ENCODE peak calls at places on chromosome 2, in nine cellular contexts. Z is colonic mucosa, J is HAP-1, P is osteoblast, G is GM23338, U is endodermal cell, M is Peyer's patch, Y is right lobe of liver, B is lower lobe of right lung. C is an unnamed sample. For H3K4me1, the result is how much of the 10 kb centered on the place peaks cover.

GRCh38 chr2:203427061-203427460 is 98.9 kb downstream of the ABI2 start:
- DNase-seq in Z (no peak), J (no peak), P (peak), G (no peak), U (no peak), M (no peak), Y (no peak), B (no peak), C (no peak)

GRCh38 chr2:21610304-21610703 is 486.5 kb downstream of the TDRD15 start:
- DNase-seq in Z (no peak), J (no peak), P (no peak), G (no peak), U (no peak), M (no peak), Y (no peak), B (no peak), C (no peak)

GRCh38 chr2:160482673-160483072 is 10.9 kb downstream of the RBMS1 start:
- DNase-seq in Z (no peak), J (no peak), P (no peak), G (no peak), U (no peak), M (peak), Y (no peak), B (no peak), C (peak)

GRCh38 chr2:231378028-231378722 is 17.3 kb upstream of the B3GNT7 start:
- DNase-seq in Z (peak), J (no peak), P (no peak), G (no peak), U (no peak), M (peak), Y (no peak), B (no peak), C (no peak)

GRCh38 chr2:127154985-127155650 is 48.2 kb upstream of the BIN1 start:
- DNase-seq in Z (no peak), J (no peak), P (no peak), G (no peak), U (no peak), M (no peak), Y (no peak), B (no peak), C (no peak)

GRCh38 chr2:203972066-203972465 is 35.5 kb downstream of the ICOS start:
- DNase-seq in Z (no peak), J (no peak), P (no peak), G (no peak), U (no peak), M (no peak), Y (no peak), B (no peak), C (no peak)

GRCh38 chr2:62320657-62321357 is 124.9 kb downstream of the B3GNT2 start:
- DNase-seq in Z (no peak), J (no peak), P (no peak), G (peak), U (peak), M (no peak), Y (no peak), B (no peak), C (no peak)

GRCh38 chr2:160932960-160933359 is 227.3 kb upstream of the TANK start:
- DNase-seq in Z (no peak), J (no peak), P (no peak), G (no peak), U (no peak), M (no peak), Y (no peak), B (no peak), C (no peak)

GRCh38 chr2:28567076-28567471 is 71.2 kb downstream of the PLB1 start:
- DNase-seq in Z (no peak), J (peak), P (no peak), G (peak), U (no peak), M (no peak), Y (no peak), B (no peak), C (no peak)

GRCh38 chr2:199875400-199875799 is 24.4 kb upstream of the FTCDNL1 start:
- DNase-seq in Z (no peak), J (peak), P (no peak), G (peak), U (no peak), M (no peak), Y (no peak), B (no peak), C (no peak)

GRCh38 chr2:237299897-237300296 is 114.1 kb downstream of the COL6A3 start:
- DNase-seq in Z (no peak), J (no peak), P (peak), G (no peak), U (no peak), M (no peak), Y (no peak), B (no peak), C (no peak)

GRCh38 chr2:110881908-110882307 is 149.5 kb downstream of the ACOXL start:
- DNase-seq in Z (no peak), J (no peak), P (no peak), G (no peak), U (no peak), M (no peak), Y (no peak), B (no peak), C (no peak)

GRCh38 chr2:167972746-167973145 is 274.6 kb downstream of the STK39 start:
- DNase-seq in Z (no peak), J (no peak), P (no peak), G (no peak), U (no peak), M (no peak), Y (no peak), B (no peak), C (no peak)

GRCh38 chr2:40103590-40103989 is 324.5 kb upstream of the THUMPD2 start:
- DNase-seq in Z (no peak), J (no peak), P (no peak), G (no peak), U (no peak), M (no peak), Y (no peak), B (no peak), C (no peak)

GRCh38 chr2:14634885-14635871 is 2.7 kb downstream of the LRATD1 start:
- DNase-seq in Z (peak), J (peak), P (peak), G (peak), U (peak), M (peak), Y (peak), B (peak), C (no peak)

GRCh38 chr2:29563697-29564096 is 357.7 kb downstream of the ALK start:
- DNase-seq in Z (no peak), J (no peak), P (no peak), G (no peak), U (no peak), M (no peak), Y (no peak), B (no peak), C (no peak)

GRCh38 chr2:29573147-29573546 is 348.2 kb downstream of the ALK start:
- DNase-seq in Z (no peak), J (no peak), P (no peak), G (no peak), U (no peak), M (no peak), Y (no peak), B (no peak), C (no peak)

GRCh38 chr2:29562896-29563295 is 358.5 kb downstream of the ALK start:
- DNase-seq in Z (no peak), J (no peak), P (no peak), G (no peak), U (no peak), M (no peak), Y (no peak), B (no peak), C (no peak)

GRCh38 chr2:29570539-29570938 is 350.8 kb downstream of the ALK start:
- DNase-seq in Z (no peak), J (no peak), P (no peak), G (no peak), U (no peak), M (no peak), Y (no peak), B (no peak), C (no peak)

DNA sequence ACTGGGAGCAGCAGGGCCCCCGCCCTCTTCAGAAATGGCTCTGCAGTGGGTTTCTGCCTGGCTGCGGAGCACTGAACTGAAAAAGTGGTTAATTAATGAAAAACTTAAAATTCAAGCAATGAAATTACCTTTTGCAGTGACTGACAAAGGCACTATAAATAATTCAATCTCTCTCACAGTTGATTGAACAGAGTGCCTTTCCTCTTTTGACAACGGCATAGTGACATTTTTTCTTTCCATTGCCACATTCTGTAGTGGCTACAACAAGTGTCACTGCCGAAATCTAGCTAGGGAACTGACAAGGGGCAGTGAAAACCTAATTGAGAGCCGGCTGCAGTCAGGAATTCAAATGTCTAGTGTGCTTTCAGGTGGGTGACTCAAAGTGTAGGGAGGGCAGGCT is 353.3 kb downstream of the ALK start:
- DNase-seq in Z (no peak), J (no peak), P (no peak), G (no peak), U (no peak), M (no peak), Y (no peak), B (no peak), C (no peak)
- H3K4me1 ChIP-seq in Z (under half), J (under half), P (under half), G (under half), U (under half), M (under half), Y (under half), B (under half), C (under half)

DNA sequence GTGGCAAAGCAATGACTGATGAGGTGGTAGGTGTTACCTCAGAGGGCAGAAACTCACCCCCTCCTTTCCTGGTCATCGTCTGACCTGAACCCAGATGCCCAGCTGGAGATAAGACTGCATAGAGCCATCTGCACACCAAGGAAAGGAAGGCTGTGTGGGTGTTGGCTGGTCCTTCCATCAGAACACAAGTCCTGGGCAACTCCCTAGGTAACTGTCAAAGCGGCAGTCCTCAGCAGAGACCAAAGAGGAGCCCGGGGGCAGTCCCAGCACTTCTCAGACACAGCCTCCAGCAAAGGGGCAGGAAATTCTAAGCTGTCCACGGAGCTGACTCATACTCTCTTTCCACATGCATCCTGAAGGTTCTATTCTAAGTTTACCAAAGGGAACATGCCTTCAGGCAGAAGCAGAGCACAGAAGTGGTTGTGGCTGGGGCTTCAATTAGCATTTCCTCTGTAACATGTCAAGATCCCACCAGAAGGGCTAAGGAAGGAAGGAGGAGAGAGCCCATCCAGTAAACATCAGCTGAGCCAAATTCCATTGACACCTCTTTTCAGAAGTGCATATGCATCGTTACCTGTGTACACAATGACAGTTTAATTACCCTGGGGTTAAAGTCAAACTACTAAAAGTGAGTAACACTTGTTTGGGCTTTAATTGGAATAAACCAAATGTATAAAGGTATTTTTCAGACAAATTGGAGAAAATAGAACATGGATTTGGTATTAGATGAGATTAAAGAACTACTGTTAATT is 54.7 kb downstream of the SPRED2 start:
- DNase-seq in Z (peak), J (peak), P (peak), G (peak), U (peak), M (peak), Y (no peak), B (no peak), C (no peak)
- H3K4me1 ChIP-seq in Z (under half), J (under half), P (under half), G (under half), U (under half), M (under half), Y (half or more), B (half or more), C (under half)

DNA sequence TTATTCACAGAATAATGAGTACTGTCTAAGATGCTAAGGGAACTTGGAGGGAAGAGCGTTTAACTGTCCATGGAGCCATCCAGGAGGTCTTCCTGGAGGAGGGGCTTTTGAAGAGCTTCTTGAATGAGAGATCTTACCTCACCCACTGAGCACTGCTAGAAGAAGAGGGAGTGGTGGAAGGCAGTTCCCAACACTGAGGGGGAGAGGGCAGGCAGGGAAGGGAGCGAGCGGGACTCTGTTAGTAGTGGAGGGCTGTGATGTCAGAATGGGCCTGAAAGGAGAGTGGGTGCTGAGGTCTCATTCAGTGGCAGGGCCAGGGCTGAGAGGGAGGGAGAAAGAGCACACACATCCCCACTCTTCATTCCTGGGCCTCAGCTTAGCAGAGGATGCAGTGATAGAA is 65.0 kb downstream of the NCK2 start:
- DNase-seq in Z (no peak), J (no peak), P (no peak), G (no peak), U (no peak), M (no peak), Y (no peak), B (no peak), C (no peak)
- H3K4me1 ChIP-seq in Z (under half), J (under half), P (under half), G (under half), U (under half), M (under half), Y (under half), B (under half), C (half or more)

GRCh38 chr2:42924436-42924897 is 132.1 kb upstream of the HAAO start:
- DNase-seq in Z (no peak), J (no peak), P (no peak), G (no peak), U (no peak), M (no peak), Y (no peak), B (no peak), C (no peak)
- H3K4me1 ChIP-seq in Z (under half), J (under half), P (half or more), G (under half), U (half or more), M (under half), Y (half or more), B (half or more), C (under half)

GRCh38 chr2:37644191-37644590 is 27.3 kb downstream of the CDC42EP3 start:
- DNase-seq in Z (no peak), J (no peak), P (peak), G (no peak), U (no peak), M (no peak), Y (no peak), B (no peak), C (no peak)

GRCh38 chr2:37645836-37646235 is 25.6 kb downstream of the CDC42EP3 start:
- DNase-seq in Z (no peak), J (no peak), P (no peak), G (no peak), U (no peak), M (no peak), Y (no peak), B (peak), C (no peak)

GRCh38 chr2:37643102-37644078 is 28.1 kb downstream of the CDC42EP3 start:
- DNase-seq in Z (no peak), J (no peak), P (no peak), G (no peak), U (no peak), M (no peak), Y (no peak), B (no peak), C (no peak)

GRCh38 chr2:37647941-37648315 is 23.5 kb downstream of the CDC42EP3 start:
- DNase-seq in Z (no peak), J (no peak), P (no peak), G (no peak), U (no peak), M (no peak), Y (no peak), B (no peak), C (no peak)

GRCh38 chr2:37645363-37645762 is 26.1 kb downstream of the CDC42EP3 start:
- DNase-seq in Z (no peak), J (no peak), P (no peak), G (no peak), U (no peak), M (no peak), Y (no peak), B (peak), C (peak)
- H3K4me1 ChIP-seq in Z (under half), J (under half), P (half or more), G (under half), U (under half), M (under half), Y (under half), B (half or more), C (half or more)